ENCODE peak calls at places on chromosomes 7 and 10, in ten cellular contexts. P is fibroblast of the aortic adventitia, V is MCF 10A, C is cardiac muscle cell, Q is iris pigment epithelial cell, J is COR-L47, O is heart left ventricle, H is T follicular helper cell, L is AG08396, W is upper lobe of right lung. E is an unnamed sample.

GRCh38 chr7:134297489-134297888 is 19.2 kb downstream of the SLC35B4 start:
- DNase-seq in P (no peak), V (no peak), C (no peak), Q (no peak), J (no peak), O (no peak), H (no peak), L (no peak), W (no peak), E (no peak)

GRCh38 chr7:68245688-68246087 is 1249.1 kb downstream of the TYW1 start:
- DNase-seq in P (no peak), V (no peak), C (peak), Q (no peak), J (no peak), O (no peak), H (no peak), L (no peak), W (no peak), E (no peak)

GRCh38 chr7:25059576-25059975 is 65.5 kb downstream of the CYCS start:
- DNase-seq in P (no peak), V (no peak), C (no peak), Q (no peak), J (no peak), O (no peak), H (no peak), L (no peak), W (no peak), E (no peak)

GRCh38 chr7:95485749-95486148 is at the start of gene ASB4:
- DNase-seq in P (no peak), V (no peak), C (no peak), Q (no peak), J (no peak), O (no peak), H (no peak), L (no peak), W (no peak), E (no peak)

GRCh38 chr10:84401838-84402611 is 73.6 kb downstream of the CCSER2 start:
- DNase-seq in P (no peak), V (peak), C (no peak), Q (no peak), J (no peak), O (no peak), H (no peak), L (no peak), W (no peak), E (no peak)

GRCh38 chr7:50367570-50367969 is 63.1 kb downstream of the IKZF1 start:
- DNase-seq in P (no peak), V (no peak), C (no peak), Q (no peak), J (no peak), O (no peak), H (no peak), L (no peak), W (no peak), E (no peak)

GRCh38 chr10:90872648-90873020 is 860 bp downstream of the RPP30 start:
- DNase-seq in P (no peak), V (no peak), C (no peak), Q (no peak), J (no peak), O (no peak), H (no peak), L (no peak), W (no peak), E (no peak)

GRCh38 chr7:141053626-141054025 is 20.2 kb upstream of the TMEM178B start:
- DNase-seq in P (no peak), V (no peak), C (no peak), Q (no peak), J (no peak), O (no peak), H (peak), L (no peak), W (no peak), E (no peak)